ENCODE peak calls at places on chromosome 2, in five cellular contexts. Y, N, X, W and Q are unnamed samples.

GRCh38 chr2:233082934-233083755 is 23.0 kb downstream of the INPP5D start:
- DNase-seq in Y (no peak), N (no peak), X (no peak), W (no peak), Q (no peak)

GRCh38 chr2:113251118-113251517 is 27.6 kb downstream of the PAX8 start:
- DNase-seq in Y (no peak), N (no peak), X (no peak), W (no peak), Q (no peak)

GRCh38 chr2:196410008-196410407 is 229.5 kb upstream of the CCDC150 start:
- DNase-seq in Y (no peak), N (no peak), X (no peak), W (no peak), Q (no peak)

GRCh38 chr2:56713161-56713676 is 529.4 kb downstream of the CCDC85A start:
- DNase-seq in Y (peak), N (no peak), X (peak), W (peak), Q (no peak)

GRCh38 chr2:182915369-182916326 is 49.2 kb upstream of the FRZB start:
- DNase-seq in Y (peak), N (peak), X (peak), W (peak), Q (peak)

GRCh38 chr2:164114937-164115336 is 379.1 kb upstream of the FIGN start:
- DNase-seq in Y (no peak), N (no peak), X (no peak), W (no peak), Q (no peak)

GRCh38 chr2:46769809-46770208 is 145.8 kb downstream of the MCFD2 start:
- DNase-seq in Y (no peak), N (no peak), X (peak), W (no peak), Q (no peak)

GRCh38 chr2:239022437-239023260 is 174.8 kb downstream of the TWIST2 start:
- DNase-seq in Y (no peak), N (no peak), X (no peak), W (no peak), Q (no peak)

GRCh38 chr2:88220733-88221132 is 50.6 kb downstream of the THNSL2 start:
- DNase-seq in Y (no peak), N (no peak), X (no peak), W (no peak), Q (no peak)

GRCh38 chr2:69020496-69020895 is 7.5 kb downstream of the ANTXR1 start:
- DNase-seq in Y (no peak), N (no peak), X (no peak), W (no peak), Q (no peak)

GRCh38 chr2:69021727-69022126 is 8.7 kb downstream of the ANTXR1 start:
- DNase-seq in Y (no peak), N (no peak), X (no peak), W (peak), Q (no peak)

GRCh38 chr2:69021027-69021426 is 8.0 kb downstream of the ANTXR1 start:
- DNase-seq in Y (no peak), N (no peak), X (no peak), W (no peak), Q (no peak)

GRCh38 chr2:69023236-69023635 is 10.3 kb downstream of the ANTXR1 start:
- DNase-seq in Y (no peak), N (no peak), X (no peak), W (no peak), Q (no peak)

DNA sequence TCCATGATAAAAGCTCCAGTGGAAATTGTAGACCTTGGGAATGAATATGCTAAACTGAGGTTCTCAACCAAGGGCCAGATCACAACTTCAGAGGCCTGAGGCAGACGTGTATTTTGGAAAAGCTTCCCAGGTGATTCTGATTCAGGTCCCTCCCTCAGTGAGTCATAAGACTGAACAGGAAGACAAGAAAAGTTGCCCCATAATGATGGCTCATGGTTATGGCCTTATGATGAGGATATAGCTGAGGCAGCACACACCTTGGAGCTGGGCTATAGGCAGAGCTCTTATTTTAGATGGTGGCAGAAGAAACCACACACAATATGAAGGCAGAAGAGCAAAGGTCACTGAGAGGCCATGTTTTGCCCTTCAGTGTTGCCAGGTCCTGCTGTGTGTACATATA is 9.6 kb downstream of the ANTXR1 start:
- DNase-seq in Y (no peak), N (no peak), X (no peak), W (no peak), Q (no peak)
- H3K4me3 ChIP-seq in Y (no peak), N (no peak), X (no peak), W (no peak), Q (no peak)

GRCh38 chr2:36462311-36462710 is 106.7 kb downstream of the CRIM1 start:
- DNase-seq in Y (no peak), N (no peak), X (no peak), W (no peak), Q (peak)

GRCh38 chr2:36461039-36461681 is 105.6 kb downstream of the CRIM1 start:
- DNase-seq in Y (peak), N (no peak), X (peak), W (peak), Q (peak)

GRCh38 chr2:36458106-36458505 is 102.5 kb downstream of the CRIM1 start:
- DNase-seq in Y (no peak), N (no peak), X (no peak), W (no peak), Q (no peak)

GRCh38 chr2:36456227-36456788 is 100.7 kb downstream of the CRIM1 start:
- DNase-seq in Y (peak), N (peak), X (peak), W (peak), Q (no peak)

GRCh38 chr2:36459725-36460137 is 104.2 kb downstream of the CRIM1 start:
- DNase-seq in Y (peak), N (no peak), X (peak), W (peak), Q (no peak)
- TF ChIP-seq CTCF in Y (peak), N (peak), X (peak), W (peak), Q (peak)

GRCh38 chr2:897091-897490 is 53.6 kb upstream of the SNTG2 start:
- DNase-seq in Y (no peak), N (no peak), X (no peak), W (no peak), Q (no peak)
- H3K4me3 ChIP-seq in Y (no peak), N (no peak), X (no peak), W (no peak), Q (no peak)

GRCh38 chr2:35035883-35036282 is 1319.7 kb upstream of the CRIM1 start:
- DNase-seq in Y (no peak), N (no peak), X (no peak), W (no peak), Q (no peak)
- TF ChIP-seq CTCF in Y (no peak), N (no peak), X (no peak), W (no peak), Q (peak)

DNA sequence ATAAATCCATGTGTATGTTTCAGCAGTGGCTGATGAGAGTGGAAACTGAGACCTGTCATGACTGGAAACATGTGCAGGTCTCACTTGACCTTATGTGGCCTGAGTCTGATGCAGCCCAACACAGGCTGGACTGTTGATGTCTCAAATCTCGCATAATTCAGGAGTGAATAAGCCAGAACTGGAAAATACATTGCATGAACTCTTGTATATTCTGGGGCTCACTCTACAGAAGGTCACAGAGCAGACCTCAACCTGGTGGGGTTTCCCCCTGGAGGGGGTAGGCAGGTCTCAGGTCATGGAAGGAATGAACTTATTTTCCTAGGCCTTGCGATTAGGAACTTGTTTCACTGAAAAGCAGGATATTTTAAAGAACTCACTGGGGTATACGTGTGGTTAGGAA is 146.3 kb upstream of the THUMPD2 start:
- DNase-seq in Y (no peak), N (no peak), X (peak), W (no peak), Q (no peak)
- H3K4me3 ChIP-seq in Y (no peak), N (no peak), X (no peak), W (no peak), Q (no peak)